ENCODE peak calls at places on chromosomes 4 and X, in six cellular contexts. J, P, O, G, E and U are unnamed samples.

GRCh38 chrX:56788229-56788628 is 59.2 kb downstream of the NBDY start:
- DNase-seq in J (no peak), P (no peak), O (peak; percentile 6), G (no peak), E (no peak), U (no peak)

GRCh38 chrX:71565634-71566033 is 12.6 kb upstream of the GCNA start:
- DNase-seq in J (no peak), P (no peak), O (no peak), G (no peak), E (no peak), U (no peak)

GRCh38 chr4:154465085-154465484 is 26.5 kb downstream of the DCHS2 start:
- DNase-seq in J (no peak), P (no peak), O (no peak), G (no peak), E (no peak), U (no peak)

GRCh38 chr4:168221298-168221697 is 97.3 kb downstream of the DDX60 start:
- DNase-seq in J (no peak), P (no peak), O (no peak), G (peak; percentile 16), E (no peak), U (no peak)

GRCh38 chr4:5051210-5051691 is at the start of gene STK32B:
- DNase-seq in J (peak; percentile 67), P (no peak), O (peak; percentile 28), G (peak; percentile 35), E (peak; percentile 67), U (peak; percentile 32)

GRCh38 chr4:38734886-38735285 is 47.9 kb downstream of the TLR10 start:
- DNase-seq in J (no peak), P (no peak), O (no peak), G (no peak), E (no peak), U (no peak)

GRCh38 chrX:69321789-69322188 is 156.5 kb upstream of the PJA1 start:
- DNase-seq in J (no peak), P (no peak), O (no peak), G (no peak), E (no peak), U (no peak)

GRCh38 chrX:95884196-95884595 is 800.4 kb upstream of the DIAPH2 start:
- DNase-seq in J (no peak), P (no peak), O (no peak), G (no peak), E (no peak), U (no peak)

GRCh38 chr4:18538121-18538520 is 516.6 kb upstream of the LCORL start:
- DNase-seq in J (no peak), P (no peak), O (no peak), G (no peak), E (no peak), U (no peak)

GRCh38 chrX:16671005-16671404 is 21.0 kb downstream of the S100G start:
- DNase-seq in J (peak; percentile 42), P (no peak), O (no peak), G (peak; percentile 49), E (no peak), U (no peak)

GRCh38 chrX:153522259-153522658 is 4.8 kb downstream of the ATP2B3 start:
- DNase-seq in J (no peak), P (no peak), O (no peak), G (no peak), E (no peak), U (no peak)

GRCh38 chr4:76341063-76341462 is 34.5 kb downstream of the STBD1 start:
- DNase-seq in J (no peak), P (no peak), O (no peak), G (no peak), E (no peak), U (no peak)

GRCh38 chrX:63713510-63713909 is 71.5 kb downstream of the ARHGEF9 start:
- DNase-seq in J (no peak), P (no peak), O (no peak), G (no peak), E (no peak), U (no peak)

GRCh38 chrX:25084446-25084845 is 68.7 kb upstream of the ARX start:
- DNase-seq in J (no peak), P (no peak), O (no peak), G (no peak), E (no peak), U (no peak)

GRCh38 chrX:65587616-65588526 is 53.3 kb upstream of the LAS1L start:
- DNase-seq in J (no peak), P (no peak), O (peak; percentile 86), G (no peak), E (peak; percentile 54), U (peak; percentile 78)

GRCh38 chrX:42366181-42366580 is 411.8 kb downstream of the PPP1R2C start:
- DNase-seq in J (no peak), P (no peak), O (no peak), G (no peak), E (no peak), U (no peak)

GRCh38 chr4:24210332-24210902 is 320.6 kb upstream of the PPARGC1A start:
- DNase-seq in J (no peak), P (no peak), O (peak; percentile 8), G (no peak), E (no peak), U (peak; percentile 79)

GRCh38 chrX:40267334-40268118 is 169.8 kb upstream of the BCOR start:
- DNase-seq in J (no peak), P (no peak), O (no peak), G (peak; percentile 50), E (no peak), U (peak; percentile 41)